ENCODE peak calls at places on chromosome 16, in five cellular contexts. T is brain microvascular endothelial cell; L is naive thymus-derived CD4-positive, alpha-beta T cell; W is dorsolateral prefrontal cortex; A is prostate gland. Y is an unnamed sample.

GRCh38 chr16:26569793-26570192 is 496.9 kb upstream of the C16orf82 start:
- DNase-seq in T (no peak), L (no peak), W (no peak), A (no peak), Y (no peak)

GRCh38 chr16:4976611-4977145 is 18.5 kb downstream of the SEC14L5 start:
- DNase-seq in T (no peak), L (no peak), W (no peak), A (no peak), Y (no peak)

GRCh38 chr16:17271687-17272086 is 199.1 kb downstream of the XYLT1 start:
- DNase-seq in T (no peak), L (no peak), W (no peak), A (no peak), Y (no peak)

GRCh38 chr16:51763072-51763658 is 612.1 kb upstream of the SALL1 start:
- DNase-seq in T (no peak), L (no peak), W (no peak), A (no peak), Y (no peak)

GRCh38 chr16:51755039-51755501 is 604.0 kb upstream of the SALL1 start:
- DNase-seq in T (no peak), L (no peak), W (no peak), A (no peak), Y (no peak)

GRCh38 chr16:27313422-27314160 is at the start of gene IL4R:
- DNase-seq in T (peak; percentile 80), L (peak; percentile 55), W (no peak), A (peak; percentile 42), Y (peak; percentile 74)

GRCh38 chr16:15466886-15467781 is 32.7 kb downstream of the BMERB1 start:
- DNase-seq in T (no peak), L (no peak), W (no peak), A (no peak), Y (no peak)

GRCh38 chr16:15950167-15950854 is 895 bp downstream of the ABCC1 start:
- DNase-seq in T (peak; percentile 23), L (peak; percentile 53), W (no peak), A (peak; percentile 42), Y (peak; percentile 60)

GRCh38 chr16:17543073-17543472 is 72.3 kb upstream of the XYLT1 start:
- DNase-seq in T (no peak), L (no peak), W (no peak), A (no peak), Y (no peak)

GRCh38 chr16:75555213-75555706 is 792 bp downstream of the TMEM231 start:
- DNase-seq in T (peak; percentile 94), L (no peak), W (peak; percentile 71), A (peak; percentile 73), Y (no peak)

GRCh38 chr16:6335072-6335471 is 997.6 kb upstream of the RBFOX1 start:
- DNase-seq in T (peak; percentile 23), L (no peak), W (no peak), A (no peak), Y (peak; percentile 2)

GRCh38 chr16:54677551-54677950 is 253.1 kb upstream of the IRX5 start:
- DNase-seq in T (no peak), L (no peak), W (no peak), A (no peak), Y (no peak)

GRCh38 chr16:15942901-15943690 is 6.3 kb upstream of the ABCC1 start:
- DNase-seq in T (no peak), L (no peak), W (no peak), A (no peak), Y (no peak)

GRCh38 chr16:21608647-21609328 is 9.4 kb downstream of the METTL9 start:
- DNase-seq in T (no peak), L (no peak), W (no peak), A (no peak), Y (peak; percentile 67)

GRCh38 chr16:31138621-31139578 is 3.4 kb upstream of the PRSS8 start:
- DNase-seq in T (peak; percentile 43), L (no peak), W (no peak), A (peak; percentile 64), Y (no peak)
- H3K27ac ChIP-seq in T (no peak overlapping the region), L (no peak overlapping the region), W (no peak overlapping the region), A (peak overlapping the region; percentile 56), Y (no peak overlapping the region)

DNA sequence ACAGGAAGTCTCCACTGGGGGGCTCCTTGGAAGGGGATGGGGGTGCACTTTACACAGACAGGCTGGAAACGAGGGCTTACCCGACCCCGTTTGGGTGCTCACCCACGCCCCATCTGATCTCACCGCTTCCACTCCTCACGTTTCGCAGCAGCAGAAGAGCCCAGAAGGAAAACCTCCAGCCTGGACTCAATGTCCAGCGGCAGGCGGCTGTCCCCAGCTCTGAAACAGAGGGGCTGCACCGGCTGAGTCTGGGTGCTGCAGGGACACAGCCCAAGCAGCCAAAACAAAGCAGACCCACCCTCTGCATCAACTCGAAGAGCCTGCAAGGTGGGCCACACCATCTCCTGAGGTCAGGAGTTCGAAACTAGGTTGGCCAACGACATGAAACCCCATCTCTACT is 3.9 kb downstream of the MEAK7 start:
- DNase-seq in T (no peak), L (no peak), W (no peak), A (no peak), Y (no peak)
- H3K27ac ChIP-seq in T (no peak overlapping the region), L (no peak overlapping the region), W (no peak overlapping the region), A (no peak overlapping the region), Y (no peak overlapping the region)

GRCh38 chr16:10738231-10739077 is 5.2 kb upstream of the NUBP1 start:
- DNase-seq in T (peak; percentile 81), L (no peak), W (peak; percentile 61), A (no peak), Y (peak; percentile 81)
- H3K27ac ChIP-seq in T (peak overlapping the region; percentile 56), L (no peak overlapping the region), W (no peak overlapping the region), A (no peak overlapping the region), Y (no peak overlapping the region)

GRCh38 chr16:58025351-58026138 is at the start of gene MMP15:
- DNase-seq in T (peak; percentile 28), L (peak; percentile 27), W (no peak), A (peak; percentile 65), Y (peak; percentile 42)
- H3K27ac ChIP-seq in T (no peak within 1 kb of the TSS), L (no peak within 1 kb of the TSS), W (peak within 1 kb of the TSS; percentile 61), A (peak within 1 kb of the TSS; percentile 67), Y (no peak within 1 kb of the TSS)

GRCh38 chr16:64933890-64934289 is 188.0 kb downstream of the CDH11 start:
- DNase-seq in T (peak; percentile 41), L (no peak), W (no peak), A (no peak), Y (no peak)
- H3K27ac ChIP-seq in T (no peak overlapping the region), L (no peak overlapping the region), W (no peak overlapping the region), A (no peak overlapping the region), Y (no peak overlapping the region)

GRCh38 chr16:89320717-89321501 is 103.4 kb downstream of the ZNF778 start:
- DNase-seq in T (no peak), L (no peak), W (peak; percentile 49), A (no peak), Y (no peak)
- H3K27ac ChIP-seq in T (peak overlapping the region; percentile 90), L (no peak overlapping the region), W (peak overlapping the region; percentile 67), A (peak overlapping the region; percentile 48), Y (peak overlapping the region; percentile 45)